ENCODE peak calls at places on chromosomes 3 and 15, in seven cellular contexts. U is CD8-positive, alpha-beta memory T cell; Y is spleen; M is neural progenitor cell; F is body of pancreas; J is GM23248; B is AG04450. Q is an unnamed sample.

GRCh38 chr3:13110678-13111116 is 37.5 kb upstream of the IQSEC1 start:
- DNase-seq in M (peak), Y (peak), B (no peak), F (peak), U (no peak), J (no peak), Q (peak)

GRCh38 chr3:197380786-197381185 is 82.4 kb upstream of the DLG1 start:
- DNase-seq in F (no peak), M (no peak), Y (peak), B (no peak), U (no peak), J (no peak), Q (no peak)

GRCh38 chr3:98986073-98986472 is 84.6 kb upstream of the DCBLD2 start:
- DNase-seq in F (no peak), Y (no peak), B (peak), M (peak), U (no peak), J (peak), Q (peak)

GRCh38 chr15:32974691-32975090 is 219.8 kb downstream of the FMN1 start:
- DNase-seq in B (no peak), J (peak), F (no peak), M (no peak), U (no peak), Y (no peak), Q (no peak)

GRCh38 chr3:146498002-146498736 is 28.8 kb upstream of the PLSCR2 start:
- DNase-seq in F (no peak), B (no peak), Y (no peak), J (no peak), M (no peak), U (no peak), Q (no peak)

GRCh38 chr15:74614744-74615312 is 808 bp upstream of the CLK3 start:
- DNase-seq in J (peak), U (peak), B (no peak), Y (peak), F (peak), M (peak), Q (peak)

GRCh38 chr3:106862067-106862466 is 515.2 kb upstream of the CCDC54 start:
- DNase-seq in M (no peak), J (peak), Y (no peak), U (no peak), F (no peak), B (no peak), Q (no peak)

GRCh38 chr3:15860014-15860934 is 62.5 kb upstream of the ANKRD28 start:
- DNase-seq in F (peak), M (peak), Y (peak), B (peak), U (no peak), J (peak), Q (peak)

GRCh38 chr15:40353697-40354096 is 2.9 kb downstream of the PHGR1 start:
- DNase-seq in F (no peak), B (no peak), U (no peak), J (no peak), Y (peak), M (no peak), Q (no peak)

GRCh38 chr15:84947947-84948830 is 33.5 kb upstream of the PDE8A start:
- DNase-seq in U (no peak), Y (no peak), J (peak), B (peak), M (no peak), F (peak), Q (peak)

GRCh38 chr3:9422712-9423424 is 25.5 kb downstream of the SETD5 start:
- DNase-seq in Y (no peak), F (peak), U (no peak), B (peak), M (peak), J (peak), Q (peak)

GRCh38 chr3:53263907-53264306 is 8.1 kb upstream of the TKT start:
- DNase-seq in M (no peak), U (no peak), B (no peak), F (no peak), Y (no peak), J (no peak), Q (no peak)
- H3K4me3 ChIP-seq in M (no peak), U (no peak), B (no peak), F (no peak), Y (no peak), J (no peak), Q (no peak)

GRCh38 chr3:125119752-125120369 is 64.1 kb upstream of the HEG1 start:
- DNase-seq in M (no peak), U (no peak), Y (peak), J (no peak), F (no peak), B (no peak), Q (no peak)
- H3K4me3 ChIP-seq in M (peak), U (peak), Y (no peak), J (no peak), F (no peak), B (no peak), Q (peak)

GRCh38 chr3:56680054-56680453 is 3.0 kb downstream of the TASOR start:
- DNase-seq in B (no peak), Y (no peak), M (no peak), F (no peak), U (no peak), J (no peak), Q (no peak)
- H3K4me3 ChIP-seq in B (no peak), Y (no peak), M (peak), F (no peak), U (no peak), J (peak), Q (no peak)

GRCh38 chr3:84960994-84961393 is 2.2 kb downstream of the CADM2 start:
- DNase-seq in J (no peak), F (no peak), U (no peak), B (no peak), Y (no peak), M (peak), Q (no peak)
- H3K4me3 ChIP-seq in J (no peak), F (no peak), U (no peak), B (no peak), Y (no peak), M (peak), Q (peak)

DNA sequence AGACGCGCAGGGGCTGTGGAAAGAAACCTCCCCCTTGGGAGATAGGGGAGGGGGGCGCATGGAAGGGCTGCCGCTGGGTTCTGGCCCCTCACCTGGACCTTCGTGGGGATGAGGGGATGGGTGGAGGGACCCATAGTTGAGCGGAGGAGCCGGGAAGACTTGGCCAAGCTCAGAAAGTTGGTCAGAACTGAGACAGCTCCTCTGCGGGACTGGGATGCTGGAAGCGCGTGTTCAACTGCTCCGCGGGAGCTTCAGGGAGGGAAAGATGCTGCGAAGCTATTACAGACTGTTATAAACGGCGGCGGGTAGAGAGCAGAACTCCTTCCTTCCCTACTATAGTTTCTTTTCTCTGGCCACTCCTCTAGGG is 875 bp downstream of the SYNPR start:
- DNase-seq in B (no peak), J (peak), M (peak), U (no peak), Y (no peak), F (no peak), Q (no peak)
- H3K4me3 ChIP-seq in B (no peak), J (no peak), M (peak), U (no peak), Y (no peak), F (no peak), Q (no peak)

GRCh38 chr3:70072180-70072579 is 72.6 kb downstream of the SAMMSON start:
- DNase-seq in Y (no peak), U (no peak), J (no peak), F (no peak), B (no peak), M (no peak), Q (no peak)

GRCh38 chr3:70072754-70073153 is 73.2 kb downstream of the SAMMSON start:
- DNase-seq in M (no peak), J (no peak), Y (no peak), B (no peak), U (no peak), F (no peak), Q (no peak)

GRCh38 chr3:70067860-70068479 is 68.4 kb downstream of the SAMMSON start:
- DNase-seq in M (no peak), U (no peak), B (no peak), J (no peak), F (no peak), Y (no peak), Q (no peak)

GRCh38 chr3:70069557-70069956 is 70.0 kb downstream of the SAMMSON start:
- DNase-seq in J (no peak), F (no peak), U (no peak), M (peak), B (no peak), Y (no peak), Q (no peak)

GRCh38 chr3:70071138-70071537 is 71.6 kb downstream of the SAMMSON start:
- DNase-seq in Y (no peak), M (no peak), B (no peak), U (no peak), F (no peak), J (no peak), Q (no peak)
- H3K4me3 ChIP-seq in Y (no peak), M (peak), B (no peak), U (no peak), F (no peak), J (no peak), Q (no peak)

Q was measured in SJCRH30.